ENCODE peak calls at places on chromosome 4, in six cellular contexts. S is DMS53; A is activated T-helper 1 cell treated with anti-CD3 and anti-CD28 coated beads, Interleukin-2, amount 50 U/mL, for 16 hours; J is activated naive CD8-positive, alpha-beta T cell treated with anti-CD3 and anti-CD28 coated beads, Interleukin-2, amount 50 U/mL, for 24 hours; X is Right ventricle myocardium inferior; O is cardiac muscle cell. Q is an unnamed sample.
A peak's percentile ranks its signal among the peaks of the same experiment; 100 is the strongest.

GRCh38 chr4:17511041-17511949 is 595 bp downstream of the QDPR start:
- DNase-seq in S (peak; percentile 84), A (peak; percentile 14), J (peak; percentile 61), X (peak; percentile 75), O (peak; percentile 62), Q (no peak)

GRCh38 chr4:100819505-100819904 is 301.7 kb upstream of the EMCN start:
- DNase-seq in S (no peak), A (no peak), J (no peak), X (no peak), O (no peak), Q (no peak)

GRCh38 chr4:69936566-69936965 is 5.7 kb downstream of the CSN1S1 start:
- DNase-seq in S (no peak), A (no peak), J (no peak), X (no peak), O (peak; percentile 51), Q (no peak)

GRCh38 chr4:118112647-118113046 is 78.4 kb downstream of the NDST3 start:
- DNase-seq in S (no peak), A (no peak), J (no peak), X (no peak), O (peak; percentile 14), Q (no peak)

GRCh38 chr4:175419120-175419774 is 392.8 kb downstream of the GPM6A start:
- DNase-seq in S (peak; percentile 47), A (no peak), J (no peak), X (no peak), O (peak; percentile 89), Q (no peak)

GRCh38 chr4:145907827-145908226 is 30.8 kb downstream of the ZNF827 start:
- DNase-seq in S (no peak), A (no peak), J (no peak), X (no peak), O (no peak), Q (no peak)

GRCh38 chr4:147056951-147057630 is 111.4 kb upstream of the TTC29 start:
- DNase-seq in S (no peak), A (no peak), J (no peak), X (no peak), O (peak; percentile 46), Q (no peak)

GRCh38 chr4:4941741-4942140 is 77.5 kb downstream of the CYTL1 start:
- DNase-seq in S (no peak), A (no peak), J (no peak), X (no peak), O (no peak), Q (no peak)

GRCh38 chr4:156941940-156942548 is 29.6 kb downstream of the PDGFC start:
- DNase-seq in S (peak; percentile 91), A (no peak), J (no peak), X (no peak), O (peak; percentile 88), Q (no peak)

GRCh38 chr4:188934320-188934975 is 795.2 kb downstream of the TRIML1 start:
- DNase-seq in S (no peak), A (no peak), J (no peak), X (no peak), O (peak; percentile 2), Q (no peak)

GRCh38 chr4:85512446-85513205 is 37.7 kb downstream of the ARHGAP24 start:
- DNase-seq in S (no peak), A (no peak), J (no peak), X (no peak), O (no peak), Q (no peak)

Q was measured in GOT3.